ENCODE peak calls at places on chromosome 4, in five cellular contexts. B is astrocyte; O is thoracic aorta; M is CD8-positive, alpha-beta T cell; K is cardiac muscle cell. Z is an unnamed sample.

GRCh38 chr4:73259552-73260140 is 1.0 kb upstream of the ANKRD17 start:
- DNase-seq in B (peak; percentile 40), O (no peak), M (no peak), K (no peak), Z (no peak)

GRCh38 chr4:150342945-150343344 is 239.0 kb upstream of the MAB21L2 start:
- DNase-seq in B (no peak), O (no peak), M (no peak), K (peak; percentile 15), Z (no peak)

GRCh38 chr4:113905301-113905700 is 74.1 kb downstream of the ARSJ start:
- DNase-seq in B (no peak), O (no peak), M (no peak), K (no peak), Z (no peak)

GRCh38 chr4:21780158-21780557 is 168.4 kb downstream of the KCNIP4 start:
- DNase-seq in B (peak; percentile 57), O (no peak), M (no peak), K (no peak), Z (no peak)

GRCh38 chr4:146524663-146525062 is 2.9 kb upstream of the SLC10A7 start:
- DNase-seq in B (no peak), O (no peak), M (no peak), K (no peak), Z (no peak)

GRCh38 chr4:119785963-119786362 is 157.4 kb upstream of the PDE5A start:
- DNase-seq in B (peak; percentile 10), O (no peak), M (no peak), K (no peak), Z (no peak)

GRCh38 chr4:2859514-2859913 is 15.9 kb downstream of the ADD1 start:
- DNase-seq in B (no peak), O (no peak), M (no peak), K (no peak), Z (no peak)

GRCh38 chr4:144597171-144597570 is 48.8 kb upstream of the HHIP start:
- DNase-seq in B (no peak), O (no peak), M (no peak), K (no peak), Z (no peak)

GRCh38 chr4:109739547-109739946 is 9.7 kb upstream of the PLA2G12A start:
- DNase-seq in B (no peak), O (no peak), M (no peak), K (no peak), Z (no peak)

GRCh38 chr4:102007959-102008425 is 217.5 kb downstream of the BANK1 start:
- DNase-seq in B (no peak), O (no peak), M (no peak), K (no peak), Z (no peak)

GRCh38 chr4:2942532-2943363 is 20.5 kb downstream of the NOP14 start:
- DNase-seq in B (no peak), O (no peak), M (peak; percentile 49), K (no peak), Z (no peak)

GRCh38 chr4:183284965-183285364 is 35.1 kb downstream of the CLDN22 start:
- DNase-seq in B (peak; percentile 83), O (no peak), M (no peak), K (no peak), Z (no peak)

GRCh38 chr4:144350706-144351105 is 210.2 kb upstream of the GYPA start:
- DNase-seq in B (peak; percentile 72), O (no peak), M (no peak), K (no peak), Z (no peak)

GRCh38 chr4:150010525-150011126 is 67.6 kb upstream of the DCLK2 start:
- DNase-seq in B (peak; percentile 58), O (peak; percentile 5), M (no peak), K (peak; percentile 74), Z (no peak)

GRCh38 chr4:10157478-10158354 is 41.1 kb upstream of the WDR1 start:
- DNase-seq in B (peak; percentile 52), O (no peak), M (no peak), K (peak; percentile 74), Z (peak; percentile 12)

DNA sequence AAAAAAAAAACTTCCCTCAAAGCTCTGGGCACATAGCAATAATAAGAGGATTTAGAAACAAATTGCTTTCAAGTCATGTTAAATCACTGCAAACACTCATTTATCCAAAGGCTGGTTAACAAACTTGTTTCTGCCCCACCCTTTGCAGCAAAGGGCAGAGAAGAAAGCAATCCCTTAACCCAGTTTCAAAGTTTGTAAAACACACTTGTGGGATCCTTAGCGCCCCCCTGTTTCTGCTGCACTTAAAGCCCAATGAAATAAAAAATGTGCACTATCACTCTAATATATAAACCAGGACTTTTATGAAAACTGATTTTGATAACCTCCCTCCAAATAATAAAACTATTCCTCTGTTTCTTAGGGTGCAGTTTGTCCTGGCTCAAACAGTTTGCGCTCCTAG is 3.3 kb upstream of the PCDH10 start:
- DNase-seq in B (no peak), O (no peak), M (no peak), K (no peak), Z (no peak)
- H3K4me3 ChIP-seq in B (peak overlapping the region; percentile 90), O (peak overlapping the region; percentile 80), M (no peak overlapping the region), K (peak overlapping the region; percentile 50), Z (no peak overlapping the region)

GRCh38 chr4:7041246-7041645 is 1.9 kb upstream of the TADA2B start:
- DNase-seq in B (no peak), O (no peak), M (no peak), K (no peak), Z (no peak)

GRCh38 chr4:7041851-7042696 is 1.1 kb upstream of the TADA2B start:
- DNase-seq in B (peak; percentile 32), O (no peak), M (no peak), K (no peak), Z (no peak)

GRCh38 chr4:7043521-7044414 is 596 bp downstream of the TADA2B start:
- DNase-seq in B (peak; percentile 27), O (no peak), M (peak; percentile 76), K (peak; percentile 53), Z (no peak)

GRCh38 chr4:7044415-7044930 is 1.3 kb downstream of the TADA2B start:
- DNase-seq in B (no peak), O (no peak), M (no peak), K (peak; percentile 18), Z (no peak)

DNA sequence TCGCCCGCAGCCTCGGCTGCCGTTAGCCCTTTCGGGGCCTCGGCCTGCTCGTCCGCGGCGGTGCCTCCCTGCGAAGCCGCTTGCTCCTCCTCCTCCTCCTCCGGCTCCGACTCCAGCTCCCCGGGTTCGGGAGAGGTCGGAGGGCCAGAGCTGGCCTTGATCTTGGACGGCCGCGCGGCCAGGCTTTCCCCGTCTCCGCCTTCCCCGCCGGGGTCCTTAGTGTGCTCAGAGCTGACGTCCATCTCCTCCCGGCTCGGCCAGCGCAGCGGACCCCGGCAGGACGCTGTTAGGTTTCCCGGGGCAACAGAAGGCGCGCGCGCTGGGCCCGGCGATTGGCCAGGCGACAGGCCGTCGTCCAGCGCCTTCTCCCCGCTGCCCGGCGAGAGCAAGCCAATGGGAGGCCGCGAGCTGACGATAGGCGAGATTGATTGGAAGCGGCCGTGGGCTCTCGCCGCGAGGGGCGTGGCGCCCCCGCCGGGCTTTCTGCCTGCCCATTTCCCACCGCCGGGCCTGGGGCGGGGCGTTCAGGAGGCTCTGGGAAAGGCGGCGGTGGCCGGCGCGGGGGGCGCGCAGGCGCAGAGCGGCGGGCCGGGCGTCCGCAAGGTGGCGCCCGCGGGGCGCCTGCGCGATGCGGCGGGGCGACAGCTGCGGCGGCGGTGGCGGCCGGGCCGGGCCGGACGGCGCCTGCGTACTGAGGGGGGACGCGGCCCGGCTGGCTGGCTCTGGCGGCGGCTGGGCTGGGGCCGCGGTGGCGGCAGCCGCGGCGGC is at the start of gene TADA2B:
- DNase-seq in B (peak; percentile 93), O (peak; percentile 90), M (peak; percentile 95), K (peak; percentile 99), Z (peak; percentile 79)
- TF ChIP-seq CTCF in B (peak; percentile 7), O (no peak), M (no peak), K (peak; percentile 10), Z (peak; percentile 44)

DNA sequence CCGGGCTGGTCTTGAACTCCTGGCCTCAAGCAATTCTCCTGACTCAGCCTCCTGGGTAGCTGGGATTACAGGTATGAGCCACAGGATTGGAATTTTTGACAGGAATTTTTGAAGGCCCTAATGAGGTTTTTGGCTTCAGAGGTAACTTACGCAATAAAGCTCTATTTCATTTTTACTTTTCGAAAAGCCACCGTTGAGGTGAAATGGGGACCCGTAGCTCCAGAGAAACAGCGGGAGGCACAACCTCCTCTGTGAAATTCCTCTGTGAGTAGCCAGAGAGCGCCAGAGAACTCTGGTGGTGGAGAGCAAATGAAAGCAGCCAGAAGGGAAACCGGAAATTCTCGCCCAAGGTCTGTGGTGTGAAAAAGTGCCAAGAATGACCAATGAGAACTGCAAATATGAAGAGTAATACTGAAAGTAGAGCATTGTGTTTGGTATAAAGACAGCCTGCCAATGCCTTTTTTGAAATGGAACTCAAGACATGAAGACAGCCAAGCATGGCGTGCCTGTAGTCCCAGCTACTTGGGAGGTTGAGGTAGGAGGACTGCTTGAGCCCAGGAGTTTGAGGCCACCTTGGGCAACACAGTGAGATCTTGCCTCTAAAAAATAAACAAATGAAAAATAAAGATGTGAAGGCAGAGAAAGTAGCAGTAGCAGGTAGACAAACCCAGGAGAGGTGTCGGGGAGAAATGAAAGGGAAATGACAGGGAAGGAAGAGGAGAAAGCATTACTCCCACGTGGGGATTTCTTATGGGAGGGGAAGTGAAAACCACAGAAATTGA is 33.0 kb upstream of the TMEM131L start:
- DNase-seq in B (peak; percentile 83), O (peak; percentile 19), M (peak; percentile 76), K (peak; percentile 19), Z (peak; percentile 95)
- H3K4me3 ChIP-seq in B (no peak overlapping the region), O (peak overlapping the region; percentile 63), M (peak overlapping the region; percentile 0), K (no peak overlapping the region), Z (peak overlapping the region; percentile 40)

DNA sequence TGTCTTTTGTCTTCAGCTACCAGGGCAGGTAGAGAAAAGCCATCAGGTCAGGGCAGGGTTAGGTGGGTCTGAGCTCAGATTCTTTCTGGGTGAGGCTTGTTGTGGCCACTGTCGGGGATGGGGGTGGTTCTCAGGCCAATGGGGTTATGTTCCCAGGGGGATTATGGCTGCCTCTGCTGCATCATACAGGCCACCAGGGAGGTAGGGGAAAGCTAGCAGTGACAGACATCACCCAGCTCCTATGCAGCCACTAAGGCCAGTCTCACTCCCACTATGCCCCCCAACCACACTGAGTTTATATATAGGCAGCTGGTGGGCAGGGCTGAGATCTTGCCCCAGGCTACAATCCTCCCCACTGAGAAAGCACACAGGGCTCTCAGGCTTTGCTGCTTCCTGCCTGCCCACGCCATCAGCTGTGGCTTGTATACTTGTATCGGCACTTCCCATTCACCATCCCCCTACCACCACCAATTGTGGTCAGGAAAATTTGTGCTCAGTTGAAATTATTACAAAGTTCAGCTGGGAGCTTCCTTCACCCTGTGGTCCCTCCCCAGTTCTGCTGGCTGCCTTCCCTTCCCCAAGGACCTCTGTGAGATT is 72.6 kb upstream of the PTPN13 start:
- DNase-seq in B (no peak), O (no peak), M (no peak), K (no peak), Z (no peak)
- TF ChIP-seq CTCF in B (no peak), O (no peak), M (no peak), K (no peak), Z (no peak)

DNA sequence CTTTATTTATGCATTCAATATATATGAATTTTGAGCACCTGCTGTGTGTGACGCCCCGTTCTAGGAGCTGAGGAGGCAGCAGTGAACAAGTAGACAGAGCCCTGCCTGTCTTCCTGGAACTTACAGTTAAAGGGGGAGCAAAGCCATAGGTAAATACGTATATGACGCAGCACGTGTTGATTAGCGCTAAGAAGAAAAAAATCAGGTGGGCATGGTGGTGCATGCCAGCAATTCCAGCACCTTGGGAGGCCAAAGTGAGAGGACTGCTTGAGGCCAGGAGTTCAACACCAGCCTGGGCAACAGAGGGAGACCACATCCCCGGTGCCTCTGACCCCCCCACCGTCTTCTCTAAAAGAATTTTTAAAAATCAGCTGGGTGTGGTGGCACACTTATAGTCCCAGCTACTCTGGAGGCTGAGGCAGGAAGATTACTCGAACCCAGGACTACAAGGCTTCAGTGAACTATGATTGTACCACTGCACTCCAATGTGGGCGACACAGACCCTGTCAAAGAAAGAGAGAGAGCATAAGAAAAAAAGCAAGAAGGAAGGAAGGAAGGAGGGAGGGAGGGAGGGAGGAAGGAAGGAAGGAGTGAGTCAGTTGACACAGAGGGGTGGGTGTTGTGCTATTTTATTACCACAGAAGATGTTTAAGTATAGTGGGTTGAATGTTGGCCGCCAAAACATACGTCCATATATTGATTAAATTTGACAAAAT is 5.4 kb upstream of the KIAA0232 start:
- DNase-seq in B (no peak), O (no peak), M (no peak), K (no peak), Z (no peak)
- H3K4me3 ChIP-seq in B (no peak overlapping the region), O (no peak overlapping the region), M (peak overlapping the region; percentile 45), K (no peak overlapping the region), Z (no peak overlapping the region)